ENCODE peak calls at places on chromosomes 12 and 14, in seven cellular contexts. I, Y, M, O, E, K and Z are unnamed samples.

GRCh38 chr12:124123432-124124015 is 150.5 kb downstream of the ZNF664 start:
- DNase-seq in K (no peak), O (no peak), E (no peak), M (no peak), I (no peak), Y (no peak), Z (no peak)

GRCh38 chr14:39432619-39433451 is 602 bp upstream of the FBXO33 start:
- DNase-seq in I (no peak), O (peak), M (peak), Y (peak), E (peak), K (peak), Z (no peak)

GRCh38 chr14:101087614-101088394 is 184.3 kb upstream of the RTL1 start:
- DNase-seq in E (no peak), O (no peak), K (no peak), Y (no peak), I (no peak), M (peak), Z (no peak)

GRCh38 chr14:76977793-76978730 is 50.4 kb downstream of the IRF2BPL start:
- DNase-seq in O (no peak), E (no peak), K (peak), M (no peak), I (no peak), Y (peak), Z (peak)

GRCh38 chr12:981956-982355 is 9.1 kb upstream of the ERC1 start:
- DNase-seq in E (no peak), O (no peak), Y (no peak), K (no peak), M (no peak), I (no peak), Z (no peak)

GRCh38 chr12:114529956-114530355 is 124.0 kb upstream of the TBX5 start:
- DNase-seq in K (no peak), O (no peak), M (no peak), I (no peak), E (no peak), Y (no peak), Z (no peak)

GRCh38 chr14:64762044-64763034 is 58.1 kb downstream of the PLEKHG3 start:
- DNase-seq in O (peak), K (peak), Y (peak), E (no peak), I (no peak), M (peak), Z (peak)

GRCh38 chr12:125766091-125766490 is 700.9 kb downstream of the AACS start:
- DNase-seq in K (no peak), O (no peak), Y (no peak), I (no peak), E (no peak), M (no peak), Z (no peak)

GRCh38 chr12:111298583-111299436 is 70.1 kb downstream of the PHETA1 start:
- DNase-seq in O (no peak), Y (peak), K (peak), M (peak), I (no peak), E (peak), Z (peak)

GRCh38 chr12:108854055-108854452 is 3.3 kb downstream of the SSH1 start:
- DNase-seq in M (no peak), Y (peak), K (no peak), O (peak), E (no peak), I (no peak), Z (peak)

GRCh38 chr14:104280085-104280901 is 141.9 kb downstream of the KIF26A start:
- DNase-seq in M (no peak), K (no peak), I (no peak), O (no peak), Y (no peak), E (no peak), Z (no peak)

GRCh38 chr12:42326466-42327226 is 679 bp downstream of the PPHLN1 start:
- DNase-seq in K (no peak), E (no peak), M (no peak), I (no peak), Y (peak), O (no peak), Z (peak)